ENCODE peak calls at places on chromosomes 5 and 9, in five cellular contexts. F is NCI-H748 treated with DMSO at 0.1 percent for 48 hours; N is upper lobe of right lung; S is CD4-positive, CD25-positive, alpha-beta regulatory T cell; P is activated naive CD4-positive, alpha-beta T cell. D is an unnamed sample.

GRCh38 chr9:708556-709432 is 132.7 kb upstream of the DMRT1 start:
- DNase-seq in P (no peak), F (no peak), N (no peak), S (no peak), D (no peak)

GRCh38 chr5:121377446-121377845 is 474.2 kb upstream of the FTMT start:
- DNase-seq in N (no peak), S (no peak), F (no peak), P (no peak), D (no peak)

GRCh38 chr5:97047076-97047475 is 95.3 kb downstream of the LIX1 start:
- DNase-seq in N (no peak), P (no peak), S (no peak), F (no peak), D (no peak)

GRCh38 chr5:171309276-171309525 is 153 bp downstream of the TLX3 start:
- DNase-seq in F (no peak), P (no peak), N (peak; percentile 51), S (no peak), D (no peak)

GRCh38 chr9:77183581-77183980 is 6.2 kb downstream of the VPS13A start:
- DNase-seq in F (no peak), P (no peak), N (no peak), S (no peak), D (no peak)

GRCh38 chr5:124575731-124576130 is 170.7 kb downstream of the ZNF608 start:
- DNase-seq in N (no peak), S (no peak), P (no peak), F (no peak), D (no peak)

GRCh38 chr5:175878544-175879438 is 7.4 kb downstream of the CPLX2 start:
- DNase-seq in N (no peak), S (no peak), F (no peak), P (no peak), D (no peak)

GRCh38 chr5:131406997-131407638 is 143.3 kb downstream of the CDC42SE2 start:
- DNase-seq in N (no peak), P (no peak), S (no peak), F (no peak), D (no peak)

GRCh38 chr5:177966009-177966838 is 29.8 kb downstream of the PROP1 start:
- DNase-seq in N (no peak), P (no peak), S (no peak), F (no peak), D (no peak)

GRCh38 chr5:110770286-110770685 is 31.5 kb downstream of the SLC25A46 start:
- DNase-seq in P (no peak), N (no peak), F (no peak), S (no peak), D (no peak)

GRCh38 chr9:137397675-137398423 is 25.1 kb downstream of the EXD3 start:
- DNase-seq in S (no peak), N (no peak), F (no peak), P (no peak), D (no peak)

GRCh38 chr9:70601000-70601929 is 186.8 kb upstream of the KLF9 start:
- DNase-seq in F (no peak), S (no peak), P (no peak), N (peak; percentile 91), D (peak; percentile 89)

GRCh38 chr9:116694892-116695291 is 7.8 kb downstream of the TRIM32 start:
- DNase-seq in F (no peak), S (no peak), N (no peak), P (no peak), D (no peak)

GRCh38 chr5:172834570-172835245 is 657 bp downstream of the ERGIC1 start:
- DNase-seq in P (no peak), S (no peak), N (no peak), F (no peak), D (no peak)

GRCh38 chr5:36683821-36684434 is 77.5 kb downstream of the SLC1A3 start:
- DNase-seq in P (no peak), F (no peak), N (peak; percentile 70), S (no peak), D (no peak)

GRCh38 chr9:113536483-113537226 is 73.1 kb downstream of the RGS3 start:
- DNase-seq in S (no peak), P (no peak), N (no peak), F (no peak), D (no peak)

GRCh38 chr5:138482645-138483044 is 17.4 kb downstream of the EGR1 start:
- DNase-seq in F (no peak), P (no peak), N (no peak), S (no peak), D (no peak)

GRCh38 chr5:35198096-35198495 is 32.2 kb downstream of the PRLR start:
- DNase-seq in S (no peak), N (peak; percentile 89), F (peak; percentile 64), P (no peak), D (no peak)

GRCh38 chr9:16133556-16134227 is 580.8 kb downstream of the CCDC171 start:
- DNase-seq in N (no peak), S (no peak), F (peak; percentile 88), P (no peak), D (no peak)

GRCh38 chr5:179259731-179260323 is 85.4 kb downstream of the ADAMTS2 start:
- DNase-seq in P (no peak), S (no peak), N (peak; percentile 31), F (no peak), D (no peak)

GRCh38 chr5:553874-554273 is 29.6 kb upstream of the SLC9A3 start:
- DNase-seq in F (no peak), N (no peak), S (peak; percentile 13), P (no peak), D (peak; percentile 10)

GRCh38 chr5:77358566-77359205 is 133.4 kb downstream of the WDR41 start:
- DNase-seq in F (no peak), S (no peak), N (no peak), P (no peak), D (no peak)

GRCh38 chr9:124776952-124777645 is at the start of gene OLFML2A:
- DNase-seq in S (no peak), F (no peak), N (peak; percentile 67), P (no peak), D (no peak)

GRCh38 chr5:156036640-156037039 is 290.3 kb upstream of the SGCD start:
- DNase-seq in F (no peak), P (no peak), N (no peak), S (no peak), D (no peak)

GRCh38 chr5:38648703-38649291 is 92.4 kb upstream of the LIFR start:
- DNase-seq in P (no peak), F (peak; percentile 81), S (no peak), N (no peak), D (no peak)

GRCh38 chr9:16871358-16872151 is 1.1 kb upstream of the BNC2 start:
- DNase-seq in P (no peak), F (no peak), S (no peak), N (peak; percentile 81), D (peak; percentile 57)

D was measured in omental fat pad.